ENCODE peak calls at places on chromosomes 2 and 18, in five cellular contexts. D, K, P, C and M are unnamed samples.

GRCh38 chr2:98460573-98461560 is 16.2 kb downstream of the INPP4A start:
- DNase-seq in D (no peak), K (no peak), P (no peak), C (no peak), M (no peak)

GRCh38 chr18:79400091-79400590 is 4.4 kb downstream of the NFATC1 start:
- DNase-seq in D (no peak), K (no peak), P (no peak), C (no peak), M (no peak)

GRCh38 chr2:149410701-149411484 is 80.5 kb downstream of the LYPD6 start:
- DNase-seq in D (peak), K (peak), P (no peak), C (no peak), M (no peak)

GRCh38 chr2:216426938-216427337 is 14.7 kb downstream of the SMARCAL1 start:
- DNase-seq in D (peak), K (peak), P (no peak), C (peak), M (no peak)

GRCh38 chr18:56645415-56646016 is 5.6 kb upstream of the WDR7 start:
- DNase-seq in D (no peak), K (no peak), P (no peak), C (peak), M (no peak)

GRCh38 chr18:44737623-44738022 is 56.9 kb downstream of the SETBP1 start:
- DNase-seq in D (no peak), K (no peak), P (no peak), C (no peak), M (no peak)

GRCh38 chr2:127877626-127878025 is 8.1 kb downstream of the AMMECR1L start:
- DNase-seq in D (no peak), K (peak), P (no peak), C (no peak), M (no peak)

GRCh38 chr2:143205106-143205764 is 76.0 kb downstream of the ARHGAP15 start:
- DNase-seq in D (peak), K (peak), P (no peak), C (no peak), M (no peak)

GRCh38 chr2:177929662-177930522 is 142.7 kb downstream of the PDE11A start:
- DNase-seq in D (no peak), K (no peak), P (no peak), C (no peak), M (no peak)

GRCh38 chr2:48480526-48480925 is 49.4 kb upstream of the STON1 start:
- DNase-seq in D (no peak), K (no peak), P (no peak), C (no peak), M (no peak)

GRCh38 chr2:191265311-191266170 is 20.3 kb downstream of the MYO1B start:
- DNase-seq in D (peak), K (peak), P (no peak), C (no peak), M (no peak)

GRCh38 chr2:101930847-101931246 is 60.9 kb upstream of the IL1R2 start:
- DNase-seq in D (no peak), K (no peak), P (no peak), C (no peak), M (no peak)

GRCh38 chr2:2938481-2938880 is 439.1 kb downstream of the EIPR1 start:
- DNase-seq in D (no peak), K (no peak), P (no peak), C (no peak), M (no peak)

GRCh38 chr2:107685587-107685986 is 141.1 kb upstream of the RGPD4 start:
- DNase-seq in D (no peak), K (no peak), P (no peak), C (no peak), M (no peak)

GRCh38 chr2:240964854-240965295 is 33.5 kb upstream of the SNED1 start:
- DNase-seq in D (no peak), K (no peak), P (no peak), C (no peak), M (no peak)

GRCh38 chr18:25229080-25229479 is 122.9 kb downstream of the ZNF521 start:
- DNase-seq in D (peak), K (peak), P (no peak), C (peak), M (no peak)

GRCh38 chr2:20635698-20636584 is 15.0 kb downstream of the HS1BP3 start:
- DNase-seq in D (peak), K (peak), P (peak), C (peak), M (peak)

GRCh38 chr2:96264656-96265348 is 995 bp downstream of the TMEM127 start:
- DNase-seq in D (peak), K (peak), P (no peak), C (peak), M (no peak)

DNA sequence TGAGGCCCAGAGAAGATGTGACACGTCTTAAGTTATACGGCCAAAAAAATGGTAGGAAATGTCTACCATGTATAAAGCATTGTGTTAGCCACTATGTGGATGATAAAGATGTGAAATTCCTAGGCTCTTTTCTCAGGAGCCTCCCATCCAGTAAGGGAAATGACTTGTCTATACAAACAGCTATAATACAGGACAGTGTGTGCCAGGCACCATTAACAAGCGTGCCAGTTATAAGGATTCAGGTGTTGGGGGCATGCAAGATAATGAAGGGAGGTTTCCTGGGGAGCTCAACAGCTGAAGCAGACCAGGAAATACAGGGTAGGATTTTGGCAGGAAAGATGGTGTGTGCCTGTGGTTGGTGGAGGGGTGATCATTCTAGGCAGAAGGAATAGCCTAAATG is 37.6 kb downstream of the ALPK2 start:
- DNase-seq in D (no peak), K (no peak), P (no peak), C (no peak), M (no peak)
- H3K18ac ChIP-seq in D (peak), K (peak), P (no peak), C (no peak), M (no peak)

GRCh38 chr2:60213865-60214657 is 339.4 kb downstream of the BCL11A start:
- DNase-seq in D (no peak), K (no peak), P (no peak), C (peak), M (no peak)
- H3K4me3 ChIP-seq in D (no peak), K (no peak), P (no peak), C (no peak), M (no peak)

GRCh38 chr18:3457261-3457724 is 7.3 kb downstream of the TGIF1 start:
- DNase-seq in D (no peak), K (no peak), P (no peak), C (no peak), M (no peak)

GRCh38 chr18:3456686-3457069 is 6.7 kb downstream of the TGIF1 start:
- DNase-seq in D (peak), K (no peak), P (no peak), C (no peak), M (no peak)

GRCh38 chr18:3455090-3455640 is 5.2 kb downstream of the TGIF1 start:
- DNase-seq in D (peak), K (no peak), P (no peak), C (no peak), M (no peak)

GRCh38 chr18:3454365-3455089 is 4.6 kb downstream of the TGIF1 start:
- DNase-seq in D (peak), K (peak), P (no peak), C (peak), M (peak)

DNA sequence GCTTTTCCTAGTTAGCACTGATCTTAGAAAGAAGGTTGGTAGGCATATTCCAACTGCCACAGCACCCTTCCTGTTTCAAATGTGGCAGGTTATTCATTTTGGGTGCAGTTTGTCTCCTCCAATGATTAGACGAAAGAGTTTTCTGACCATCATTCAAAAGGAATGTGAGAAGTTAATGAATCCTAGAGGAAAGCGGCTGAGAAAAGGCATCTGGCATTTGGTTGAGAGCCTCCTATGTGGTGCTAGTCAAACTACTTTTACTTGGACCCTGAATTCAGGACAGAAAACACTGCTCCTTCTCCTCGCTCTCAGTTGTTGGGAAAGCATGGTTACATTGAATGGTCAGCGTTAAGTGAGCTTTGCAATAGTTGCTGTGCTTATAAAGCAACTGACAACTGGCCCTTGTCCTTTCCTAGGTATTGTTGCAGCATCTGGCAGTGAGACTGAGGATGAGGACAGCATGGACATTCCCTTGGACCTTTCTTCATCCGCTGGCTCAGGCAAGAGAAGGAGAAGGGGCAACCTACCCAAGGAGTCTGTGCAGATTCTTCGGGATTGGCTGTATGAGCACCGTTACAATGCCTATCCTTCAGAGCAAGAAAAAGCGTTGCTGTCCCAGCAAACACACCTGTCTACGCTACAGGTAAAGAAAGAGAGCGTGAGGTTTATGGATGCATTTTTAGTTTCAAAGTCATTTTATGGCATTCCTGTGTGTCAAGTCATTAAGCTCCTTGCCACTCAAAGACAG is 6.1 kb downstream of the TGIF1 start:
- DNase-seq in D (peak), K (peak), P (no peak), C (peak), M (no peak)
- H3K18ac ChIP-seq in D (no peak), K (peak), P (peak), C (no peak), M (no peak)

GRCh38 chr2:197208029-197208428 is 102.6 kb downstream of the ANKRD44 start:
- DNase-seq in D (no peak), K (no peak), P (no peak), C (no peak), M (no peak)
- H3K4me3 ChIP-seq in D (no peak), K (no peak), P (no peak), C (no peak), M (no peak)

GRCh38 chr2:85413592-85414421 is 3.6 kb upstream of the CAPG start:
- DNase-seq in D (peak), K (peak), P (no peak), C (peak), M (no peak)
- H3K18ac ChIP-seq in D (peak), K (peak), P (peak), C (peak), M (peak)

GRCh38 chr18:13036622-13037320 is 45.6 kb downstream of the CEP192 start:
- DNase-seq in D (peak), K (peak), P (no peak), C (no peak), M (no peak)
- H3K4me3 ChIP-seq in D (no peak), K (no peak), P (no peak), C (no peak), M (no peak)

GRCh38 chr18:4455113-4455811 is at the start of gene DLGAP1:
- DNase-seq in D (no peak), K (no peak), P (peak), C (peak), M (peak)
- H3K18ac ChIP-seq in D (no peak), K (no peak), P (peak), C (peak), M (peak)

GRCh38 chr2:224469374-224469964 is 67.6 kb upstream of the FAM124B start:
- DNase-seq in D (no peak), K (no peak), P (no peak), C (peak), M (no peak)

GRCh38 chr2:224472137-224472536 is 70.2 kb upstream of the FAM124B start:
- DNase-seq in D (no peak), K (no peak), P (no peak), C (no peak), M (no peak)

GRCh38 chr2:224472827-224473226 is 70.9 kb upstream of the FAM124B start:
- DNase-seq in D (no peak), K (no peak), P (no peak), C (no peak), M (no peak)
- H3K4me3 ChIP-seq in D (no peak), K (no peak), P (no peak), C (no peak), M (no peak)

DNA sequence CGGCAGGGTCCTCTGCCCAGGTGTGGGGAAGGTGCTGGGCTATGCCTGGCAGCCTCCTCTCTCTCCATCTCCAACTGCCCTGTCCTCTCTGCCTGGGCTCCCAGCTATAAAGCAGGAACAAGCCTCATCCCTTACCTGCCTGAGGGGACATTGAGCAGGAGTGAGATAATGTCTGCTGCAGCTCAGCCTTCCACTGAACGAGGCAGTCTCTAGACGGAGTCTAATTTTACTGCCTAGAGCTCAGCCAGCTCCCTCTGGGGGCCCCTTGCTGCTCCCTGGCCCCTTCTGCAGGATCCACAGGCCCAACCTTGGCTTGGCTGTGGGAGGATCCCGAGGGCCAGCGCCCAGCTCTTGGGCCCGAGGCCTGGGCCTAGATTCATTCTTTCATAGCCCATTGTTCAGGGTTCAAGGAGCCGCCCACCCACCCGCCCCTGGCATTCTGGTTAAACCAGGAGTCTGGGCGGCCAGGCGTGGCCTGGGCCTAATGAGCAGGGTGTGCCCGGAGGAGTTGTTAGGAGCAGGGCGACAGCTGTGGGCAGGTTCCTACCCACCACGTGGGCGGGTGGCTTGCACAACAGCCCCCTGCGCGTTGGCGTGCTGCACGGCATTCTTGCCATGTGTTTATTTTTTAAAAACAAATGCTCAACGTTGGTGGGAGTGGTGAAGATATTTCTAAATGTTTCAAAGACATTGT is 44.6 kb downstream of the FOSL2 start:
- DNase-seq in D (no peak), K (no peak), P (no peak), C (peak), M (no peak)
- H3K18ac ChIP-seq in D (no peak), K (no peak), P (no peak), C (no peak), M (peak)